ENCODE peak calls at places on chromosomes 16 and 17, in nine cellular contexts. Y is EL, S is colonic mucosa, P is neural crest cell, R is GM23338, D is fibroblast of gingiva, H is ACHN, X is kidney epithelial cell, F is Peyer's patch. G is an unnamed sample.

GRCh38 chr16:50741225-50741807 is 570 bp upstream of the CYLD start:
- DNase-seq in R (peak), H (peak), P (no peak), Y (no peak), D (peak), S (peak), X (no peak), F (no peak), G (no peak)

GRCh38 chr17:21201302-21201602 is 12.7 kb downstream of the TMEM11 start:
- DNase-seq in X (no peak), F (no peak), H (no peak), D (no peak), P (no peak), Y (peak), S (no peak), R (no peak), G (no peak)

GRCh38 chr17:44209786-44210341 is 9.6 kb downstream of the UBTF start:
- DNase-seq in D (no peak), F (no peak), H (no peak), R (no peak), P (no peak), Y (no peak), X (no peak), S (no peak), G (no peak)

GRCh38 chr17:9226794-9227135 is 205.5 kb downstream of the NTN1 start:
- DNase-seq in S (no peak), Y (no peak), D (no peak), P (no peak), X (no peak), R (peak), F (no peak), H (no peak), G (no peak)

GRCh38 chr17:41944943-41945342 is 14.5 kb downstream of the ODAD4 start:
- DNase-seq in R (no peak), X (no peak), P (no peak), H (no peak), S (no peak), F (no peak), D (no peak), Y (no peak), G (no peak)

GRCh38 chr16:84268661-84269060 is 26.0 kb upstream of the WFDC1 start:
- DNase-seq in D (no peak), X (peak), P (no peak), H (peak), F (no peak), R (no peak), Y (no peak), S (no peak), G (no peak)

GRCh38 chr16:74740795-74741304 is 33.8 kb downstream of the FA2H start:
- DNase-seq in F (no peak), P (no peak), X (no peak), Y (no peak), R (no peak), H (no peak), D (peak), S (peak), G (no peak)

GRCh38 chr17:63406689-63407330 is 39.3 kb downstream of the CYB561 start:
- DNase-seq in H (peak), X (peak), P (peak), F (peak), Y (peak), R (peak), S (peak), D (peak), G (no peak)

GRCh38 chr17:78812849-78813248 is 27.8 kb downstream of the USP36 start:
- DNase-seq in H (no peak), X (no peak), R (no peak), D (no peak), F (no peak), P (no peak), Y (no peak), S (no peak), G (no peak)

GRCh38 chr16:85390511-85391174 is 222.5 kb upstream of the GSE1 start:
- DNase-seq in S (peak), F (peak), R (no peak), Y (peak), D (peak), P (no peak), X (peak), H (peak), G (peak)

GRCh38 chr17:58764373-58764772 is 8.7 kb downstream of the PPM1E start:
- DNase-seq in D (no peak), Y (no peak), X (no peak), P (no peak), S (no peak), F (no peak), H (peak), R (no peak), G (no peak)

GRCh38 chr17:27256225-27257030 is 37.5 kb upstream of the WSB1 start:
- DNase-seq in Y (peak), F (no peak), D (peak), H (no peak), S (no peak), R (no peak), P (no peak), X (no peak), G (no peak)

GRCh38 chr17:55348749-55349354 is 72.8 kb downstream of the MMD start:
- DNase-seq in S (peak), P (peak), D (peak), H (peak), R (peak), F (peak), X (no peak), Y (peak), G (peak)

GRCh38 chr17:29581583-29582253 is 7.7 kb downstream of the GIT1 start:
- DNase-seq in H (no peak), F (no peak), Y (no peak), P (no peak), X (no peak), D (no peak), R (no peak), S (no peak), G (no peak)

GRCh38 chr16:19935696-19936095 is 51.0 kb upstream of the GPRC5B start:
- DNase-seq in P (no peak), X (no peak), R (no peak), H (no peak), D (no peak), Y (no peak), S (no peak), F (no peak), G (no peak)

GRCh38 chr17:39400547-39401411 is 647 bp downstream of the FBXL20 start:
- DNase-seq in F (no peak), X (no peak), R (peak), S (peak), H (peak), Y (peak), D (no peak), P (no peak), G (no peak)

GRCh38 chr17:2796164-2797140 is at the start of gene RAP1GAP2:
- DNase-seq in P (no peak), X (no peak), D (no peak), H (no peak), S (peak), F (peak), Y (no peak), R (no peak), G (peak)

GRCh38 chr17:74012465-74012864 is 191.0 kb upstream of the RPL38 start:
- DNase-seq in R (no peak), P (no peak), S (no peak), Y (no peak), X (no peak), H (no peak), F (no peak), D (no peak), G (no peak)

GRCh38 chr16:81600275-81600674 is 155.7 kb downstream of the CMIP start:
- DNase-seq in H (peak), F (no peak), X (peak), D (peak), R (no peak), Y (peak), P (no peak), S (no peak), G (no peak)

GRCh38 chr17:933168-934083 is 46.1 kb downstream of the NXN start:
- DNase-seq in S (no peak), P (no peak), H (peak), D (peak), F (no peak), R (peak), X (peak), Y (peak), G (no peak)

GRCh38 chr16:86626966-86627365 is 48.6 kb downstream of the FOXL1 start:
- DNase-seq in Y (peak), P (no peak), X (no peak), R (no peak), H (no peak), D (no peak), S (no peak), F (no peak), G (no peak)

GRCh38 chr17:58535431-58535830 is 21.0 kb upstream of the MTMR4 start:
- DNase-seq in D (no peak), R (no peak), Y (peak), P (no peak), X (no peak), F (no peak), H (peak), S (no peak), G (no peak)

GRCh38 chr17:63476857-63477470 is at the start of gene ACE:
- DNase-seq in P (no peak), S (peak), Y (peak), X (no peak), R (peak), H (peak), F (no peak), D (no peak), G (peak)

GRCh38 chr16:676565-677297 is 1.3 kb downstream of the RHBDL1 start:
- DNase-seq in R (peak), F (peak), S (peak), D (no peak), Y (no peak), H (no peak), P (no peak), X (no peak), G (no peak)

GRCh38 chr16:75096730-75097129 is 19.9 kb downstream of the LDHD start:
- DNase-seq in F (no peak), H (peak), Y (no peak), P (no peak), D (no peak), S (peak), R (peak), X (no peak), G (no peak)

GRCh38 chr16:3716831-3717234 is 491 bp downstream of the TRAP1 start:
- DNase-seq in P (no peak), R (peak), S (peak), F (peak), X (no peak), Y (peak), H (peak), D (no peak), G (no peak)

GRCh38 chr16:15483857-15484256 is 49.5 kb downstream of the BMERB1 start:
- DNase-seq in R (no peak), H (no peak), F (no peak), S (no peak), D (no peak), Y (no peak), P (no peak), X (no peak), G (no peak)

GRCh38 chr17:63070031-63070430 is 104.0 kb downstream of the TANC2 start:
- DNase-seq in X (no peak), Y (no peak), S (no peak), F (no peak), D (no peak), H (no peak), P (no peak), R (no peak), G (no peak)

GRCh38 chr16:27431773-27432599 is 30.0 kb downstream of the IL21R start:
- DNase-seq in D (no peak), Y (peak), P (no peak), X (no peak), F (peak), R (no peak), S (peak), H (no peak), G (peak)

GRCh38 chr16:81500833-81501521 is 56.4 kb downstream of the CMIP start:
- DNase-seq in S (no peak), R (no peak), X (no peak), F (no peak), D (peak), Y (peak), H (no peak), P (no peak), G (no peak)